ENCODE peak calls at places on chromosomes 5 and 9, in eight cellular contexts. One of them, this sample, is unnamed.

GRCh38 chr5:78720234-78720985 is 71.8 kb upstream of the LHFPL2 start:
- DNase-seq in upper lobe of right lung: no peak
- DNase-seq in OCI-LY7: peak; percentile 59
- DNase-seq in mammary epithelial cell: no peak
- DNase-seq in brain microvascular endothelial cell: no peak
- DNase-seq in cardiac muscle cell: peak; percentile 5
- DNase-seq in A549: no peak
- DNase-seq in spleen: no peak
- DNase-seq in this sample: no peak

GRCh38 chr9:14661421-14662059 is 31.7 kb downstream of the ZDHHC21 start:
- DNase-seq in spleen: no peak
- DNase-seq in brain microvascular endothelial cell: peak; percentile 4
- DNase-seq in cardiac muscle cell: peak; percentile 59
- DNase-seq in OCI-LY7: peak; percentile 37
- DNase-seq in A549: no peak
- DNase-seq in mammary epithelial cell: peak; percentile 12
- DNase-seq in upper lobe of right lung: no peak
- DNase-seq in this sample: no peak

GRCh38 chr5:113221294-113222176 is 213.3 kb downstream of the TSSK1B start:
- DNase-seq in upper lobe of right lung: no peak
- DNase-seq in spleen: no peak
- DNase-seq in A549: no peak
- DNase-seq in OCI-LY7: no peak
- DNase-seq in brain microvascular endothelial cell: no peak
- DNase-seq in mammary epithelial cell: no peak
- DNase-seq in cardiac muscle cell: no peak
- DNase-seq in this sample: no peak

GRCh38 chr9:96874947-96875459 is 20.7 kb upstream of the ZNF782 start:
- DNase-seq in mammary epithelial cell: peak; percentile 96
- DNase-seq in A549: peak; percentile 35
- DNase-seq in OCI-LY7: peak; percentile 70
- DNase-seq in cardiac muscle cell: no peak
- DNase-seq in brain microvascular endothelial cell: peak; percentile 18
- DNase-seq in upper lobe of right lung: no peak
- DNase-seq in spleen: no peak
- DNase-seq in this sample: no peak

GRCh38 chr5:140344683-140345423 is 1.6 kb downstream of the HBEGF start:
- DNase-seq in spleen: peak; percentile 44
- DNase-seq in OCI-LY7: peak; percentile 40
- DNase-seq in brain microvascular endothelial cell: no peak
- DNase-seq in mammary epithelial cell: peak; percentile 83
- DNase-seq in A549: peak; percentile 61
- DNase-seq in upper lobe of right lung: no peak
- DNase-seq in cardiac muscle cell: no peak
- DNase-seq in this sample: no peak

GRCh38 chr5:6220346-6221088 is 157.8 kb downstream of the MED10 start:
- DNase-seq in upper lobe of right lung: no peak
- DNase-seq in spleen: no peak
- DNase-seq in mammary epithelial cell: no peak
- DNase-seq in cardiac muscle cell: no peak
- DNase-seq in OCI-LY7: no peak
- DNase-seq in A549: no peak
- DNase-seq in brain microvascular endothelial cell: no peak
- DNase-seq in this sample: no peak

GRCh38 chr5:145787001-145787400 is 48.1 kb downstream of the PRELID2 start:
- DNase-seq in upper lobe of right lung: no peak
- DNase-seq in brain microvascular endothelial cell: no peak
- DNase-seq in cardiac muscle cell: no peak
- DNase-seq in A549: no peak
- DNase-seq in OCI-LY7: no peak
- DNase-seq in mammary epithelial cell: no peak
- DNase-seq in spleen: no peak
- DNase-seq in this sample: no peak

GRCh38 chr5:90297045-90297764 is 112.4 kb downstream of the CETN3 start:
- DNase-seq in cardiac muscle cell: peak; percentile 34
- DNase-seq in upper lobe of right lung: no peak
- DNase-seq in OCI-LY7: no peak
- DNase-seq in brain microvascular endothelial cell: no peak
- DNase-seq in A549: no peak
- DNase-seq in spleen: no peak
- DNase-seq in mammary epithelial cell: no peak
- DNase-seq in this sample: no peak

GRCh38 chr5:74630387-74631087 is 10.0 kb downstream of the ENC1 start:
- DNase-seq in spleen: no peak
- DNase-seq in A549: peak; percentile 59
- DNase-seq in mammary epithelial cell: peak; percentile 87
- DNase-seq in upper lobe of right lung: no peak
- DNase-seq in cardiac muscle cell: no peak
- DNase-seq in OCI-LY7: no peak
- DNase-seq in brain microvascular endothelial cell: peak; percentile 92
- DNase-seq in this sample: no peak

GRCh38 chr5:51156838-51157237 is 226.4 kb upstream of the ISL1 start:
- DNase-seq in upper lobe of right lung: no peak
- DNase-seq in mammary epithelial cell: no peak
- DNase-seq in OCI-LY7: no peak
- DNase-seq in brain microvascular endothelial cell: no peak
- DNase-seq in A549: no peak
- DNase-seq in spleen: no peak
- DNase-seq in cardiac muscle cell: no peak
- DNase-seq in this sample: no peak

GRCh38 chr5:120684749-120685415 is 220.8 kb downstream of the PRR16 start:
- DNase-seq in upper lobe of right lung: no peak
- DNase-seq in OCI-LY7: peak; percentile 2
- DNase-seq in A549: no peak
- DNase-seq in brain microvascular endothelial cell: no peak
- DNase-seq in cardiac muscle cell: peak; percentile 8
- DNase-seq in mammary epithelial cell: no peak
- DNase-seq in spleen: no peak
- DNase-seq in this sample: no peak

GRCh38 chr5:124342027-124342471 is 404.4 kb downstream of the ZNF608 start:
- DNase-seq in mammary epithelial cell: no peak
- DNase-seq in upper lobe of right lung: no peak
- DNase-seq in A549: no peak
- DNase-seq in cardiac muscle cell: peak; percentile 12
- DNase-seq in brain microvascular endothelial cell: peak; percentile 34
- DNase-seq in spleen: no peak
- DNase-seq in OCI-LY7: no peak
- DNase-seq in this sample: no peak

GRCh38 chr9:76904661-76905457 is 1.1 kb downstream of the PRUNE2 start:
- DNase-seq in OCI-LY7: no peak
- DNase-seq in brain microvascular endothelial cell: no peak
- DNase-seq in spleen: no peak
- DNase-seq in A549: no peak
- DNase-seq in mammary epithelial cell: no peak
- DNase-seq in upper lobe of right lung: no peak
- DNase-seq in cardiac muscle cell: no peak
- DNase-seq in this sample: no peak

GRCh38 chr9:122168356-122168755 is 8.6 kb downstream of the MORN5 start:
- DNase-seq in spleen: no peak
- DNase-seq in cardiac muscle cell: no peak
- DNase-seq in brain microvascular endothelial cell: no peak
- DNase-seq in mammary epithelial cell: peak; percentile 34
- DNase-seq in OCI-LY7: no peak
- DNase-seq in A549: no peak
- DNase-seq in upper lobe of right lung: no peak
- DNase-seq in this sample: no peak

GRCh38 chr9:76216161-76216649 is 178.0 kb downstream of the RFK start:
- DNase-seq in OCI-LY7: no peak
- DNase-seq in mammary epithelial cell: peak; percentile 87
- DNase-seq in upper lobe of right lung: no peak
- DNase-seq in spleen: no peak
- DNase-seq in cardiac muscle cell: no peak
- DNase-seq in A549: peak; percentile 13
- DNase-seq in brain microvascular endothelial cell: peak; percentile 85
- DNase-seq in this sample: no peak

GRCh38 chr9:109717342-109717741 is 62.7 kb upstream of the PALM2AKAP2 start:
- DNase-seq in spleen: no peak
- DNase-seq in A549: no peak
- DNase-seq in OCI-LY7: no peak
- DNase-seq in brain microvascular endothelial cell: no peak
- DNase-seq in upper lobe of right lung: no peak
- DNase-seq in cardiac muscle cell: no peak
- DNase-seq in mammary epithelial cell: peak; percentile 23
- DNase-seq in this sample: no peak

GRCh38 chr9:130495067-130495466 is 50.3 kb downstream of the ASS1 start:
- DNase-seq in upper lobe of right lung: no peak
- DNase-seq in brain microvascular endothelial cell: no peak
- DNase-seq in mammary epithelial cell: no peak
- DNase-seq in cardiac muscle cell: no peak
- DNase-seq in spleen: no peak
- DNase-seq in OCI-LY7: no peak
- DNase-seq in A549: no peak
- DNase-seq in this sample: no peak

GRCh38 chr5:134082264-134082992 is 32.1 kb upstream of the TCF7 start:
- DNase-seq in brain microvascular endothelial cell: no peak
- DNase-seq in A549: no peak
- DNase-seq in cardiac muscle cell: no peak
- DNase-seq in spleen: no peak
- DNase-seq in upper lobe of right lung: no peak
- DNase-seq in OCI-LY7: no peak
- DNase-seq in mammary epithelial cell: no peak
- DNase-seq in this sample: no peak

DNA sequence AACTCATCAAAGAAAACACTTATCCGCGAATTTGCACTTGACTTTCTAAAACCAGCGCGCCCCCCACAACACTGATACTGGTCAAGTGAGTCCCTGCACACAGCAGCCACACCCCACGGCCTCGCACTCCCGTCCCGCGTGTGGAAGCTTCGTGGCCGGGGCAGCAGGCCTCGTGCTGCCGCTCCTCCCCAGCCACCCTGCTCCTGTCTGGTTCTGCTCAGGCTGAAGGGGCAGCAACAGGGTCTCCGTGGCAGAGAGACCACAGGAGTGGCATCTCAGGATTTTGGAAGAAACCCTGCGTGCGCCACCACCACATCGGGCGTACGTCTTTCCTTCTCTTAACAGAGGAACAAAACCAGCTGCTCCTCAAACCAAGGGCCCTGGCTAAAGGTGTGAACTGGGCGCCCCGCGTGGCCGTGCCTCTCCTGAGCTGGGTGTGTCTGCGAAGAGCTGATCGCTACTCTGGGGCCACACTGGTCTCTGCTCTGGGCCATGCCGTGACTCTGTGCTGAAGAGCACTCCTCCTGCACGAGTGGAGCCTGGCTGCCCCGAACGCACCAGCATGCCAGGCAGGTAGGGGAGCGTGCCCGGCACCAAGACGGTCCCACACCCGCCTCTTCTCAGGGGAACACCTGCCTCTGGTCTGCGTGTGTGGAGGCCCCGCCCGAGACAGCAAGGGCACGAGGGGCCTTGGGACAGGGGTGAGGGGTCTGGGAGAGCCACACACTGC is 17.4 kb upstream of the LHX3 start:
- DNase-seq in A549: no peak
- DNase-seq in upper lobe of right lung: no peak
- DNase-seq in OCI-LY7: no peak
- DNase-seq in brain microvascular endothelial cell: no peak
- DNase-seq in mammary epithelial cell: no peak
- DNase-seq in spleen: no peak
- DNase-seq in cardiac muscle cell: no peak
- DNase-seq in this sample: no peak
- H3K27ac ChIP-seq in A549: no peak overlapping the region
- H3K27ac ChIP-seq in upper lobe of right lung: no peak overlapping the region
- H3K27ac ChIP-seq in OCI-LY7: peak overlapping the region; percentile 97
- H3K27ac ChIP-seq in brain microvascular endothelial cell: no peak overlapping the region
- H3K27ac ChIP-seq in mammary epithelial cell: no peak overlapping the region
- H3K27ac ChIP-seq in spleen: no peak overlapping the region
- H3K27ac ChIP-seq in cardiac muscle cell: no peak overlapping the region
- H3K27ac ChIP-seq in this sample: no peak overlapping the region

GRCh38 chr5:149853019-149853648 is 91.5 kb downstream of the PDE6A start:
- DNase-seq in upper lobe of right lung: peak; percentile 77
- DNase-seq in A549: peak; percentile 76
- DNase-seq in cardiac muscle cell: peak; percentile 79
- DNase-seq in mammary epithelial cell: peak; percentile 49
- DNase-seq in OCI-LY7: peak; percentile 66
- DNase-seq in brain microvascular endothelial cell: peak; percentile 73
- DNase-seq in spleen: peak; percentile 80
- DNase-seq in this sample: no peak
- H3K27ac ChIP-seq in upper lobe of right lung: peak overlapping the region; percentile 6
- H3K27ac ChIP-seq in A549: peak overlapping the region; percentile 34
- H3K27ac ChIP-seq in cardiac muscle cell: no peak overlapping the region
- H3K27ac ChIP-seq in mammary epithelial cell: no peak overlapping the region
- H3K27ac ChIP-seq in OCI-LY7: no peak overlapping the region
- H3K27ac ChIP-seq in brain microvascular endothelial cell: no peak overlapping the region
- H3K27ac ChIP-seq in spleen: no peak overlapping the region
- H3K27ac ChIP-seq in this sample: no peak overlapping the region

GRCh38 chr5:66145737-66146136 is 1.6 kb downstream of the SREK1 start:
- DNase-seq in A549: no peak
- DNase-seq in cardiac muscle cell: no peak
- DNase-seq in mammary epithelial cell: no peak
- DNase-seq in spleen: no peak
- DNase-seq in brain microvascular endothelial cell: no peak
- DNase-seq in upper lobe of right lung: no peak
- DNase-seq in OCI-LY7: no peak
- DNase-seq in this sample: no peak
- H3K27ac ChIP-seq in A549: no peak overlapping the region
- H3K27ac ChIP-seq in cardiac muscle cell: peak overlapping the region; percentile 98
- H3K27ac ChIP-seq in mammary epithelial cell: peak overlapping the region; percentile 96
- H3K27ac ChIP-seq in spleen: peak overlapping the region; percentile 99
- H3K27ac ChIP-seq in brain microvascular endothelial cell: no peak overlapping the region
- H3K27ac ChIP-seq in upper lobe of right lung: peak overlapping the region; percentile 99
- H3K27ac ChIP-seq in OCI-LY7: peak overlapping the region; percentile 82
- H3K27ac ChIP-seq in this sample: peak overlapping the region; percentile 79

GRCh38 chr5:164002214-164002613 is 496.8 kb downstream of the MAT2B start:
- DNase-seq in spleen: no peak
- DNase-seq in upper lobe of right lung: no peak
- DNase-seq in mammary epithelial cell: peak; percentile 8
- DNase-seq in OCI-LY7: no peak
- DNase-seq in brain microvascular endothelial cell: no peak
- DNase-seq in cardiac muscle cell: no peak
- DNase-seq in A549: no peak
- DNase-seq in this sample: no peak

GRCh38 chr5:164002653-164003052 is 497.2 kb downstream of the MAT2B start:
- DNase-seq in brain microvascular endothelial cell: no peak
- DNase-seq in upper lobe of right lung: no peak
- DNase-seq in spleen: no peak
- DNase-seq in mammary epithelial cell: peak; percentile 42
- DNase-seq in A549: no peak
- DNase-seq in cardiac muscle cell: no peak
- DNase-seq in OCI-LY7: no peak
- DNase-seq in this sample: no peak

GRCh38 chr5:164000819-164001218 is 495.4 kb downstream of the MAT2B start:
- DNase-seq in brain microvascular endothelial cell: no peak
- DNase-seq in OCI-LY7: no peak
- DNase-seq in A549: no peak
- DNase-seq in upper lobe of right lung: no peak
- DNase-seq in spleen: peak; percentile 46
- DNase-seq in mammary epithelial cell: no peak
- DNase-seq in cardiac muscle cell: no peak
- DNase-seq in this sample: no peak

GRCh38 chr5:163997965-163998364 is 492.5 kb downstream of the MAT2B start:
- DNase-seq in spleen: no peak
- DNase-seq in upper lobe of right lung: no peak
- DNase-seq in cardiac muscle cell: no peak
- DNase-seq in brain microvascular endothelial cell: no peak
- DNase-seq in mammary epithelial cell: no peak
- DNase-seq in OCI-LY7: no peak
- DNase-seq in A549: no peak
- DNase-seq in this sample: no peak

DNA sequence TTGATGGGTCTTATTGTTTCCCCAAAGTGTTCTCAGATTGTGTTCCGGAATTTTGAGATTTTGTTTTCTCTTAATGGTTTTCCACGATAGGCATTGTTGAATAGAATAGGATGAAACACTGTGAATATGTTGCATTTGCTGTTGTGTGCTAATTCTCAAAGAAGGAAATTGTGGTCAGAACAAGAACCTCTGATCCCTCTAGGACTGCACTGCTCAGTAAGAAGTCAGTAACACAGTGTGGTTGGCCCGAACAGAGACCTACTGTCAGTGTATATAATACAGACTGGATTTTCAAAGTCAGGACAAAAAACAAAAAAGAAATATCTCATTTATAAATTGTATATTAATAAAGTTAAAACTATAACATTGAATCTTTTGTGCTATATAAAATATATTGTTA is 494.8 kb downstream of the MAT2B start:
- DNase-seq in mammary epithelial cell: no peak
- DNase-seq in brain microvascular endothelial cell: no peak
- DNase-seq in spleen: no peak
- DNase-seq in upper lobe of right lung: no peak
- DNase-seq in A549: no peak
- DNase-seq in cardiac muscle cell: no peak
- DNase-seq in OCI-LY7: no peak
- DNase-seq in this sample: no peak
- H3K27ac ChIP-seq in mammary epithelial cell: no peak overlapping the region
- H3K27ac ChIP-seq in brain microvascular endothelial cell: no peak overlapping the region
- H3K27ac ChIP-seq in spleen: no peak overlapping the region
- H3K27ac ChIP-seq in upper lobe of right lung: no peak overlapping the region
- H3K27ac ChIP-seq in A549: no peak overlapping the region
- H3K27ac ChIP-seq in cardiac muscle cell: no peak overlapping the region
- H3K27ac ChIP-seq in OCI-LY7: no peak overlapping the region
- H3K27ac ChIP-seq in this sample: no peak overlapping the region

This sample was measured in RWPE2.